ENCODE peak calls at places on chromosome 17, in ten cellular contexts. T, W, B, R, H, G, D, L, M and I are unnamed samples.

GRCh38 chr17:21457051-21458026 is 81.2 kb downstream of the KCNJ12 start:
- DNase-seq in T (peak; percentile 93), W (peak; percentile 69), B (peak; percentile 86), R (peak; percentile 87), H (peak; percentile 94), G (peak; percentile 97), D (peak; percentile 94), L (peak; percentile 82), M (peak; percentile 96), I (peak; percentile 91)

GRCh38 chr17:77541995-77542394 is 401.2 kb downstream of the SEC14L1 start:
- DNase-seq in T (no peak), W (no peak), B (peak; percentile 74), R (no peak), H (no peak), G (no peak), D (no peak), L (no peak), M (no peak), I (no peak)

GRCh38 chr17:55265434-55266021 is 768 bp downstream of the HLF start:
- DNase-seq in T (peak; percentile 9), W (no peak), B (no peak), R (no peak), H (peak; percentile 23), G (peak; percentile 22), D (no peak), L (no peak), M (peak; percentile 72), I (no peak)

GRCh38 chr17:917391-917811 is 62.2 kb downstream of the NXN start:
- DNase-seq in T (no peak), W (no peak), B (peak; percentile 44), R (no peak), H (no peak), G (peak; percentile 55), D (peak; percentile 25), L (no peak), M (no peak), I (no peak)

GRCh38 chr17:64399071-64399766 is 8.6 kb upstream of the PECAM1 start:
- DNase-seq in T (no peak), W (no peak), B (no peak), R (no peak), H (no peak), G (no peak), D (no peak), L (no peak), M (no peak), I (no peak)

GRCh38 chr17:82037113-82037888 is at the start of gene DCXR:
- DNase-seq in T (peak; percentile 89), W (peak; percentile 99), B (peak; percentile 97), R (peak; percentile 91), H (peak; percentile 99), G (peak; percentile 99), D (peak; percentile 97), L (peak; percentile 96), M (peak; percentile 99), I (peak; percentile 99)

GRCh38 chr17:60604686-60605334 is 4.8 kb downstream of the PPM1D start:
- DNase-seq in T (no peak), W (no peak), B (peak; percentile 11), R (no peak), H (no peak), G (peak; percentile 55), D (peak; percentile 80), L (no peak), M (no peak), I (no peak)

GRCh38 chr17:65797809-65798208 is 236.4 kb upstream of the AXIN2 start:
- DNase-seq in T (no peak), W (no peak), B (no peak), R (peak; percentile 4), H (peak; percentile 67), G (no peak), D (peak; percentile 16), L (no peak), M (no peak), I (no peak)

GRCh38 chr17:4365628-4366311 is 705 bp downstream of the UBE2G1 start:
- DNase-seq in T (peak; percentile 21), W (peak; percentile 51), B (peak; percentile 32), R (peak; percentile 6), H (peak; percentile 60), G (peak; percentile 42), D (no peak), L (no peak), M (no peak), I (no peak)

GRCh38 chr17:57423541-57423940 is 167.2 kb downstream of the MSI2 start:
- DNase-seq in T (no peak), W (no peak), B (no peak), R (no peak), H (no peak), G (no peak), D (no peak), L (no peak), M (no peak), I (no peak)

GRCh38 chr17:41917957-41918391 is 777 bp downstream of the ACLY start:
- DNase-seq in T (peak; percentile 46), W (peak; percentile 31), B (peak; percentile 34), R (no peak), H (peak; percentile 37), G (peak; percentile 77), D (peak; percentile 58), L (no peak), M (peak; percentile 82), I (peak; percentile 63)

GRCh38 chr17:31448467-31449077 is 57.1 kb downstream of the RAB11FIP4 start:
- DNase-seq in T (no peak), W (no peak), B (no peak), R (no peak), H (no peak), G (peak; percentile 78), D (peak; percentile 21), L (no peak), M (no peak), I (no peak)

GRCh38 chr17:6381526-6382135 is 53.3 kb downstream of the AIPL1 start:
- DNase-seq in T (no peak), W (no peak), B (no peak), R (no peak), H (no peak), G (no peak), D (peak; percentile 51), L (no peak), M (no peak), I (no peak)

GRCh38 chr17:48333034-48333491 is 97.0 kb downstream of the SKAP1 start:
- DNase-seq in T (no peak), W (no peak), B (no peak), R (no peak), H (no peak), G (peak; percentile 55), D (no peak), L (no peak), M (no peak), I (no peak)

GRCh38 chr17:57776366-57776765 is 31.3 kb upstream of the CCDC182 start:
- DNase-seq in T (no peak), W (no peak), B (no peak), R (no peak), H (no peak), G (no peak), D (no peak), L (no peak), M (no peak), I (no peak)

GRCh38 chr17:2335726-2336214 is 487 bp downstream of the TSR1 start:
- DNase-seq in T (no peak), W (no peak), B (no peak), R (no peak), H (no peak), G (peak; percentile 27), D (peak; percentile 28), L (no peak), M (no peak), I (no peak)

GRCh38 chr17:39919087-39919683 is 750 bp upstream of the GSDMB start:
- DNase-seq in T (no peak), W (no peak), B (no peak), R (no peak), H (no peak), G (no peak), D (no peak), L (no peak), M (peak; percentile 32), I (no peak)

GRCh38 chr17:35733366-35733765 is 1.9 kb downstream of the RASL10B start:
- DNase-seq in T (no peak), W (no peak), B (no peak), R (no peak), H (no peak), G (no peak), D (no peak), L (no peak), M (no peak), I (no peak)

GRCh38 chr17:33112763-33113162 is 121.1 kb downstream of the SPACA3 start:
- DNase-seq in T (no peak), W (no peak), B (no peak), R (no peak), H (no peak), G (no peak), D (no peak), L (no peak), M (no peak), I (no peak)

GRCh38 chr17:20028436-20028835 is 19.3 kb downstream of the SPECC1 start:
- DNase-seq in T (no peak), W (no peak), B (no peak), R (no peak), H (no peak), G (no peak), D (no peak), L (no peak), M (no peak), I (no peak)

GRCh38 chr17:76676629-76677028 is 33.1 kb upstream of the ST6GALNAC1 start:
- DNase-seq in T (no peak), W (no peak), B (no peak), R (no peak), H (no peak), G (no peak), D (no peak), L (no peak), M (no peak), I (no peak)

GRCh38 chr17:58320163-58320558 is 8.4 kb downstream of the TSPOAP1 start:
- DNase-seq in T (no peak), W (no peak), B (no peak), R (no peak), H (peak; percentile 9), G (no peak), D (no peak), L (no peak), M (peak; percentile 26), I (no peak)

GRCh38 chr17:79465011-79466006 is 145.5 kb downstream of the RBFOX3 start:
- DNase-seq in T (no peak), W (no peak), B (no peak), R (no peak), H (no peak), G (no peak), D (no peak), L (no peak), M (no peak), I (no peak)

GRCh38 chr17:44202756-44203155 is 3.1 kb upstream of the ATXN7L3 start:
- DNase-seq in T (no peak), W (no peak), B (no peak), R (no peak), H (no peak), G (no peak), D (no peak), L (no peak), M (no peak), I (no peak)

GRCh38 chr17:1244606-1245012 is 25.6 kb upstream of the BHLHA9 start:
- DNase-seq in T (no peak), W (no peak), B (no peak), R (no peak), H (no peak), G (no peak), D (no peak), L (no peak), M (no peak), I (no peak)

GRCh38 chr17:82020874-82021727 is 1.6 kb downstream of the CENPX start:
- DNase-seq in T (peak; percentile 58), W (peak; percentile 63), B (peak; percentile 62), R (peak; percentile 35), H (peak; percentile 55), G (peak; percentile 82), D (peak; percentile 75), L (peak; percentile 74), M (peak; percentile 90), I (peak; percentile 77)

GRCh38 chr17:44997733-44998520 is 29.8 kb upstream of the C1QL1 start:
- DNase-seq in T (no peak), W (no peak), B (no peak), R (no peak), H (no peak), G (no peak), D (peak; percentile 26), L (no peak), M (no peak), I (no peak)

GRCh38 chr17:5793157-5793556 is 208.8 kb upstream of the NLRP1 start:
- DNase-seq in T (no peak), W (no peak), B (no peak), R (no peak), H (no peak), G (no peak), D (no peak), L (no peak), M (no peak), I (no peak)